ENCODE peak calls at places on chromosomes 6 and 20, in seven cellular contexts. E is IMR-90, R is ovary, C is A549, F is heart left ventricle, J is body of pancreas, T is H1. U is an unnamed sample. For H3K4me1, the result is how much of the 10 kb centered on the place peaks cover.

GRCh38 chr6:54085526-54085925 is 25.7 kb upstream of the MLIP start:
- DNase-seq in E (peak), R (no peak), C (no peak), F (no peak), J (peak), T (no peak), U (no peak)

GRCh38 chr6:16982827-16983226 is 119.0 kb upstream of the STMND1 start:
- DNase-seq in E (peak), R (no peak), C (no peak), F (peak), J (no peak), T (no peak), U (no peak)

GRCh38 chr20:33875055-33875454 is 63.9 kb downstream of the CHMP4B start:
- DNase-seq in E (no peak), R (no peak), C (no peak), F (no peak), J (no peak), T (no peak), U (no peak)

GRCh38 chr6:155974359-155974758 is 518.7 kb upstream of the NOX3 start:
- DNase-seq in E (no peak), R (no peak), C (no peak), F (no peak), J (no peak), T (no peak), U (no peak)

GRCh38 chr20:25289886-25290597 is 42.2 kb downstream of the PYGB start:
- DNase-seq in E (no peak), R (no peak), C (no peak), F (no peak), J (no peak), T (no peak), U (no peak)

GRCh38 chr6:155543141-155543870 is 87.7 kb upstream of the NOX3 start:
- DNase-seq in E (no peak), R (no peak), C (no peak), F (no peak), J (no peak), T (no peak), U (no peak)

GRCh38 chr6:64010010-64010409 is 374.4 kb downstream of the PHF3 start:
- DNase-seq in E (no peak), R (no peak), C (no peak), F (no peak), J (no peak), T (no peak), U (no peak)

GRCh38 chr6:146355521-146356100 is 188.0 kb upstream of the RAB32 start:
- DNase-seq in E (no peak), R (no peak), C (no peak), F (no peak), J (no peak), T (no peak), U (no peak)

GRCh38 chr6:116971959-116972358 is 94.9 kb downstream of the RFX6 start:
- DNase-seq in E (peak), R (no peak), C (peak), F (peak), J (peak), T (no peak), U (no peak)

GRCh38 chr20:32497589-32498224 is 87.4 kb downstream of the NOL4L start:
- DNase-seq in E (no peak), R (no peak), C (no peak), F (no peak), J (no peak), T (no peak), U (no peak)

GRCh38 chr6:158031445-158032353 is 50.0 kb downstream of the SYNJ2 start:
- DNase-seq in E (peak), R (peak), C (no peak), F (peak), J (peak), T (no peak), U (no peak)

GRCh38 chr6:136037246-136037884 is 185.9 kb downstream of the PDE7B start:
- DNase-seq in E (peak), R (peak), C (no peak), F (no peak), J (no peak), T (no peak), U (no peak)

GRCh38 chr6:47168176-47168575 is 126.0 kb upstream of the ADGRF1 start:
- DNase-seq in E (peak), R (no peak), C (peak), F (no peak), J (peak), T (no peak), U (no peak)

GRCh38 chr6:63516186-63516944 is 55.9 kb upstream of the LOC128125822 start:
- DNase-seq in E (no peak), R (no peak), C (no peak), F (no peak), J (peak), T (no peak), U (no peak)

GRCh38 chr6:31700716-31701401 is 2.3 kb downstream of the ABHD16A start:
- DNase-seq in E (no peak), R (no peak), C (no peak), F (no peak), J (no peak), T (no peak), U (no peak)

GRCh38 chr20:20184149-20184548 is 131.8 kb downstream of the CFAP61 start:
- DNase-seq in E (no peak), R (no peak), C (no peak), F (no peak), J (no peak), T (no peak), U (no peak)

GRCh38 chr6:21987501-21987957 is 309.3 kb downstream of the PRL start:
- DNase-seq in E (peak), R (peak), C (no peak), F (peak), J (peak), T (no peak), U (peak)

GRCh38 chr6:93105017-93105416 is 314.3 kb downstream of the EPHA7 start:
- DNase-seq in E (peak), R (no peak), C (no peak), F (no peak), J (no peak), T (no peak), U (no peak)

GRCh38 chr6:24458937-24459336 is 30.4 kb downstream of the GPLD1 start:
- DNase-seq in E (no peak), R (no peak), C (no peak), F (no peak), J (no peak), T (no peak), U (no peak)

GRCh38 chr6:15396808-15397207 is 150.9 kb downstream of the JARID2 start:
- DNase-seq in E (no peak), R (no peak), C (no peak), F (no peak), J (peak), T (no peak), U (no peak)

GRCh38 chr6:144334150-144334708 is 49.1 kb downstream of the UTRN start:
- DNase-seq in E (no peak), R (no peak), C (no peak), F (peak), J (peak), T (no peak), U (no peak)

GRCh38 chr20:22779878-22780277 is 195.5 kb upstream of the FOXA2 start:
- DNase-seq in E (no peak), R (no peak), C (no peak), F (no peak), J (no peak), T (no peak), U (no peak)

GRCh38 chr6:170031096-170031471 is 259.8 kb downstream of the DLL1 start:
- DNase-seq in E (no peak), R (peak), C (no peak), F (peak), J (peak), T (no peak), U (no peak)

GRCh38 chr6:125784365-125784764 is 6.4 kb upstream of the NCOA7 start:
- DNase-seq in E (peak), R (no peak), C (no peak), F (no peak), J (no peak), T (no peak), U (no peak)

GRCh38 chr6:47258724-47259347 is 50.9 kb downstream of the TNFRSF21 start:
- DNase-seq in E (no peak), R (no peak), C (no peak), F (no peak), J (no peak), T (no peak), U (no peak)

GRCh38 chr6:116761779-116762178 is 3.7 kb downstream of the FAM162B start:
- DNase-seq in E (no peak), R (no peak), C (no peak), F (no peak), J (no peak), T (no peak), U (no peak)

GRCh38 chr6:44058617-44059358 is 68.5 kb downstream of the MRPL14 start:
- DNase-seq in E (peak), R (no peak), C (peak), F (peak), J (peak), T (no peak), U (no peak)

GRCh38 chr6:29941006-29941405 is 1.3 kb upstream of the HLA-A start:
- DNase-seq in E (no peak), R (no peak), C (no peak), F (no peak), J (peak), T (no peak), U (no peak)

GRCh38 chr6:4010682-4011081 is 68.3 kb downstream of the FAM217A start:
- DNase-seq in E (no peak), R (no peak), C (no peak), F (no peak), J (no peak), T (no peak), U (no peak)

GRCh38 chr6:6736753-6737654 is 148.5 kb downstream of the LY86 start:
- DNase-seq in E (no peak), R (peak), C (no peak), F (peak), J (no peak), T (no peak), U (no peak)

GRCh38 chr6:5471637-5472430 is 210.5 kb downstream of the FARS2 start:
- DNase-seq in E (no peak), R (no peak), C (no peak), F (no peak), J (no peak), T (peak), U (no peak)

GRCh38 chr6:163983601-163984445 is 569.3 kb downstream of the QKI start:
- DNase-seq in E (no peak), R (no peak), C (no peak), F (no peak), J (peak), T (no peak), U (no peak)

GRCh38 chr20:32737371-32738223 is 5.7 kb downstream of the COMMD7 start:
- DNase-seq in E (peak), R (no peak), C (no peak), F (no peak), J (no peak), T (no peak), U (no peak)

GRCh38 chr6:41502607-41503434 is 43.4 kb upstream of the FOXP4 start:
- DNase-seq in E (no peak), R (peak), C (no peak), F (peak), J (peak), T (no peak), U (no peak)

GRCh38 chr6:108250240-108250866 is 10.5 kb downstream of the SNX3 start:
- DNase-seq in E (peak), R (no peak), C (no peak), F (no peak), J (no peak), T (no peak), U (no peak)

GRCh38 chr6:130587778-130588520 is 222.1 kb downstream of the TMEM200A start:
- DNase-seq in E (peak), R (no peak), C (no peak), F (no peak), J (no peak), T (no peak), U (no peak)

GRCh38 chr6:165704001-165704748 is 41.1 kb upstream of the PDE10A start:
- DNase-seq in E (peak), R (no peak), C (no peak), F (no peak), J (no peak), T (no peak), U (no peak)

GRCh38 chr6:159980474-159980873 is 11.6 kb downstream of the IGF2R start:
- DNase-seq in E (no peak), R (no peak), C (no peak), F (no peak), J (no peak), T (no peak), U (no peak)

GRCh38 chr6:159976844-159977241 is 8.0 kb downstream of the IGF2R start:
- DNase-seq in E (no peak), R (no peak), C (no peak), F (no peak), J (no peak), T (no peak), U (no peak)

GRCh38 chr6:159979136-159979874 is 10.4 kb downstream of the IGF2R start:
- DNase-seq in E (peak), R (no peak), C (no peak), F (no peak), J (no peak), T (no peak), U (no peak)

GRCh38 chr6:159977242-159978214 is 8.6 kb downstream of the IGF2R start:
- DNase-seq in E (peak), R (peak), C (no peak), F (peak), J (peak), T (no peak), U (no peak)

GRCh38 chr6:159978291-159979135 is 9.6 kb downstream of the IGF2R start:
- DNase-seq in E (no peak), R (no peak), C (no peak), F (no peak), J (peak), T (no peak), U (no peak)
- H3K4me1 ChIP-seq in E (under half), R (under half), C (under half), F (half or more), J (half or more), T (under half), U (half or more)

DNA sequence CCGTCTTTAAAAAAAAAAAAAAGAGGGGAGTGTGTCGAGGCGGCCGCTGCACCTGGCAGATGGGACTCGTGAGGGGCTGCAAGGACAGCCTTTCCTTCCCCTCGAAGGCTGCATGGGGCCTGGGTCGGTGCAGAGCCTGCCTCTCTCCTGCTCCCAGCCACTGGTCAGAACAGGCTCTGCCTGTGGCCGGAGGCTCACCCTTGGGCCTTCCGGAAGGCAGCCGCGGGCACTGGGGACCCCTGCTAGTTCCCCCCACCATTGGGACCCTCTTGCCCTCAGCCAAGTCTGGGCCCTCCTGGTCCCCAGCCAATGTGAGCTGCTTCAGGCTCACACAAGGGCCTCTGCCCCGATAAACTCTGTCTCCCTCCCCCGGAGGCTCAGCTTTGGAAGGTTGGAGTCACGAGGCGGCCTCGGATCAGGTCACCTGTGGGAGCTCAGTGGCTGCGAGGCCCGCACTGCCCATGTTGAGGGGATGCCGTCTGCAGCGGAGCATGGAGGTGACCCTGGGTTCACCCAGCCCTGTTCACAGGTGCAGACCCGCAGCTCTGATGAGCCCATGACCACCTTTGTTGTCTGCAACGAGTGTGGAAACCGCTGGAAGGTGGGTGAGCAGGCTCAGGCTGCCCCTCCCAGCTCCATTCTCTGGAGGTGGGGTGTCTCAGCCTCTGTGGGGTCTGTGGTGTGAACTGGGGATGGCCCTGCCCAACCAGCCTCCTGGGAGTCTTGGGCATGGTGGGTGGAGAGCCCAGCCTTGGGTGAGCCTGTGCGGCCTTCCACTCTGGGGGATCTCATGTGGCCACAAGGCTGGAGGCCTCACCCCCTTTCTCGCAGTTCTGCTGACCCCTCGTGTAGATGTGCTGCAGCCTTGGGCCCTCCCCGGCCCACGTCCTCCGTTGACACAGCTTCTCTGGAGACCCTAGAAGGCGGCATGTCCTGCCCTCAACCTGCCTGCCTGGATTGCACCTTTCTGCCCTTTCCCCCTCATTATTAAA is 7.7 kb downstream of the RGS19 start:
- DNase-seq in E (no peak), R (no peak), C (no peak), F (no peak), J (no peak), T (no peak), U (no peak)
- TF ChIP-seq POLR2A in E (no peak), R (no peak), C (no peak), F (no peak), J (no peak), T (no peak), U (no peak)

GRCh38 chr20:48469026-48469425 is 358.8 kb downstream of the PREX1 start:
- DNase-seq in E (no peak), R (no peak), C (no peak), F (no peak), J (no peak), T (no peak), U (no peak)
- H3K4me1 ChIP-seq in E (under half), R (under half), C (under half), F (under half), J (under half), T (under half), U (under half)

DNA sequence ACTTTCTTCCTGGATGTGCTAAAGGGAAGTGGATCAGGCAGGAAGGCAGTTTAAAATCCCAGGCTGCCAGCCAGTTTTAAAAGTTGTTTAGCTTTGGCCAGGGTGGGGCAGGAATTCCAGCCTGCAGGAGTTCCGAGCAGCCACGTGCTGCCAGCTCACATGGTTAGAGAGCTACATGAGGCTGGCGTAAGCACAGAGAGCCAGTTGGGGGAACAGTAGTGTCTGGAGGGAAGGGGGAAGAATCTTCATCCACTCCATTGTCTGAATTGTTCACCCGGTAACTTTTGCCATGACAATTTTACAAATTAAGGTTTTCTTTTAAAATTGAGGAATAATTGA is 12.0 kb downstream of the CDC25B start:
- DNase-seq in E (peak), R (peak), C (peak), F (peak), J (peak), T (no peak), U (no peak)
- TF ChIP-seq POLR2A in E (no peak), R (no peak), C (no peak), F (no peak), J (no peak), T (no peak), U (peak)

DNA sequence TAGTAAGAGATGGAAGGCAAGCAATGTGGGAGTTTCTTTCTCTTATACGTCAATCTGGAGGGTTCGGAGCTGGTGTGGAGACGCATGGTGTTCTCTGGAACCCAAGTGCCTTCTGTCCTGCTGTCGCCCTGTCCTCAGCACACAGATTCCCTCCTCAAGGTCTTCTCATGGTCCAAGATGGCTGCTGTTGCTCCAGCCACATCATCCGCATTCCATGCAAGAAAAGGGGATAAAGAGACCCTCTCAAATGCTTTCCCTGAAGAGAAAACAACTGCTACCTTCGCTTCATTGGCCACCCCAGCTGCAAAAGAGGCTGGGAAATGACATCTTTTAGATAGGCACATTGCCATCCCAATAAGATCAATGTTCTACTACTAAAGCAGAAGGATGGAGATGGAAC is 151.2 kb downstream of the ANKRD60 start:
- DNase-seq in E (no peak), R (no peak), C (no peak), F (no peak), J (no peak), T (no peak), U (no peak)
- H3K4me1 ChIP-seq in E (under half), R (under half), C (under half), F (under half), J (under half), T (under half), U (under half)

DNA sequence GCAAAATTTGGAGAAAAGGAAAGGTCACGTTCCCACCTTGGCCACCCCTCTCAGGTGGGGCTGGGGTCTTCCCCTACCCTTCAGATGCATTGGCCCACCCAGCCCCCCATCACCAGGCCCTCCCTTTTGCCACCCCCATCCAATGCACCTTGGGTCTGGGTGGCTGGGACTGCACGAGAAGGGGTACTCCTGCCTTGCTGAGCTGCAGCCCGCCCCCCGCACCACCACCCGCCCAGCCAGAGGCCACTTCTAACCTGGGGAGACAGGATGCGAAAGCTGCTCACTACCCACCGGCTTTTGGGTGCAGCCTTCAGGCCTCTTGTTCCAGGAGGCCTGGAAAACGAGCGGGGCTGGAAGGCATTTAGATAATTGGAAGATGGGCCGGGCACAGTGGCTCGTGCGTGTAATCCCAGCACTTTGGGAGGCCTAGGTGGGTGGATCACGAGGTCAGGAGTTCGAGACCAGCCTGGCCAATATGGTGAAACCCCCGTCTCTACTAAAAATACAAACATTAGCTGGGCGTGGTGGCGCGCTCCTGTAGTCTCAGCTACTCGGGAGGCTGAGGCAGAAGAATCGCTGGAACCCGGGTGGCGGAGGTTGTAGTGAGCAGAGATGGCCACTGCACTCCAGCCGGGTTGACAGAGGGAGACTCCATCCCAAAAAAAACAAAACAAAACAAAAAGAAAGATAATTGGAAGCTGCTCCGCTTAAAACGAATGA is 1.2 kb upstream of the CDC25B start:
- DNase-seq in E (no peak), R (no peak), C (no peak), F (no peak), J (no peak), T (no peak), U (no peak)
- TF ChIP-seq POLR2A in E (no peak), R (no peak), C (no peak), F (no peak), J (no peak), T (no peak), U (no peak)

GRCh38 chr20:62337558-62338293 is 29.4 kb downstream of the LAMA5 start:
- DNase-seq in E (no peak), R (no peak), C (no peak), F (no peak), J (no peak), T (no peak), U (no peak)
- H3K4me1 ChIP-seq in E (under half), R (under half), C (under half), F (under half), J (under half), T (under half), U (under half)